ENCODE peak calls at places on chromosomes 7 and 10, in four cellular contexts. One of them, this sample, is unnamed.

GRCh38 chr10:49109669-49110335 is 5.5 kb downstream of the VSTM4 start:
- DNase-seq in B cell: no peak
- DNase-seq in non-pigmented ciliary epithelial cell: no peak
- DNase-seq in effector memory CD4-positive, alpha-beta T cell: no peak
- DNase-seq in this sample: no peak

GRCh38 chr10:70038926-70039325 is 13.7 kb upstream of the MACROH2A2 start:
- DNase-seq in B cell: no peak
- DNase-seq in effector memory CD4-positive, alpha-beta T cell: no peak
- DNase-seq in non-pigmented ciliary epithelial cell: no peak
- DNase-seq in this sample: no peak

GRCh38 chr7:29989257-29989995 is at the start of gene SCRN1:
- DNase-seq in effector memory CD4-positive, alpha-beta T cell: no peak
- DNase-seq in B cell: peak
- DNase-seq in non-pigmented ciliary epithelial cell: no peak
- DNase-seq in this sample: no peak

GRCh38 chr7:51472017-51472296 is 155.3 kb upstream of the COBL start:
- DNase-seq in effector memory CD4-positive, alpha-beta T cell: no peak
- DNase-seq in B cell: no peak
- DNase-seq in non-pigmented ciliary epithelial cell: no peak
- DNase-seq in this sample: no peak

GRCh38 chr10:85598646-85599045 is 767.9 kb downstream of the GRID1 start:
- DNase-seq in non-pigmented ciliary epithelial cell: no peak
- DNase-seq in B cell: no peak
- DNase-seq in effector memory CD4-positive, alpha-beta T cell: no peak
- DNase-seq in this sample: no peak

GRCh38 chr10:78165617-78166016 is 132.0 kb downstream of the RPS24 start:
- DNase-seq in non-pigmented ciliary epithelial cell: no peak
- DNase-seq in B cell: no peak
- DNase-seq in effector memory CD4-positive, alpha-beta T cell: no peak
- DNase-seq in this sample: peak

GRCh38 chr7:66429498-66430163 is 199.1 kb upstream of the KCTD7 start:
- DNase-seq in B cell: no peak
- DNase-seq in non-pigmented ciliary epithelial cell: no peak
- DNase-seq in effector memory CD4-positive, alpha-beta T cell: no peak
- DNase-seq in this sample: no peak

GRCh38 chr10:48750991-48751390 is 66.3 kb downstream of the WDFY4 start:
- DNase-seq in effector memory CD4-positive, alpha-beta T cell: no peak
- DNase-seq in non-pigmented ciliary epithelial cell: no peak
- DNase-seq in B cell: no peak
- DNase-seq in this sample: no peak

GRCh38 chr7:95718556-95719410 is 53.6 kb upstream of the DYNC1I1 start:
- DNase-seq in non-pigmented ciliary epithelial cell: peak
- DNase-seq in effector memory CD4-positive, alpha-beta T cell: no peak
- DNase-seq in B cell: no peak
- DNase-seq in this sample: peak

GRCh38 chr10:11263039-11263345 is 245.3 kb downstream of the CELF2 start:
- DNase-seq in B cell: no peak
- DNase-seq in effector memory CD4-positive, alpha-beta T cell: no peak
- DNase-seq in non-pigmented ciliary epithelial cell: no peak
- DNase-seq in this sample: no peak

GRCh38 chr7:139075031-139075652 is 34.4 kb downstream of the ZC3HAV1 start:
- DNase-seq in effector memory CD4-positive, alpha-beta T cell: peak
- DNase-seq in non-pigmented ciliary epithelial cell: peak
- DNase-seq in B cell: peak
- DNase-seq in this sample: peak

GRCh38 chr7:30923009-30923773 is 11.5 kb downstream of the AQP1 start:
- DNase-seq in non-pigmented ciliary epithelial cell: no peak
- DNase-seq in effector memory CD4-positive, alpha-beta T cell: no peak
- DNase-seq in B cell: peak
- DNase-seq in this sample: no peak

GRCh38 chr10:2772791-2773644 is 294.3 kb upstream of the PFKP start:
- DNase-seq in effector memory CD4-positive, alpha-beta T cell: no peak
- DNase-seq in B cell: no peak
- DNase-seq in non-pigmented ciliary epithelial cell: no peak
- DNase-seq in this sample: no peak

GRCh38 chr10:81018898-81019890 is 481.5 kb downstream of the SH2D4B start:
- DNase-seq in effector memory CD4-positive, alpha-beta T cell: no peak
- DNase-seq in B cell: no peak
- DNase-seq in non-pigmented ciliary epithelial cell: peak
- DNase-seq in this sample: no peak

GRCh38 chr10:48454302-48455054 is 148.0 kb downstream of the MAPK8 start:
- DNase-seq in B cell: no peak
- DNase-seq in effector memory CD4-positive, alpha-beta T cell: no peak
- DNase-seq in non-pigmented ciliary epithelial cell: no peak
- DNase-seq in this sample: no peak

GRCh38 chr7:100753750-100754149 is 20.4 kb downstream of the ZAN start:
- DNase-seq in effector memory CD4-positive, alpha-beta T cell: no peak
- DNase-seq in non-pigmented ciliary epithelial cell: no peak
- DNase-seq in B cell: no peak
- DNase-seq in this sample: no peak

GRCh38 chr7:130560972-130561371 is 69.1 kb downstream of the MEST start:
- DNase-seq in B cell: peak
- DNase-seq in effector memory CD4-positive, alpha-beta T cell: no peak
- DNase-seq in non-pigmented ciliary epithelial cell: no peak
- DNase-seq in this sample: no peak

GRCh38 chr7:39085590-39086049 is 107.9 kb downstream of the POU6F2 start:
- DNase-seq in effector memory CD4-positive, alpha-beta T cell: no peak
- DNase-seq in B cell: no peak
- DNase-seq in non-pigmented ciliary epithelial cell: no peak
- DNase-seq in this sample: no peak

GRCh38 chr7:137025469-137026175 is 157.2 kb downstream of the CHRM2 start:
- DNase-seq in effector memory CD4-positive, alpha-beta T cell: no peak
- DNase-seq in non-pigmented ciliary epithelial cell: peak
- DNase-seq in B cell: no peak
- DNase-seq in this sample: no peak

GRCh38 chr7:85184599-85185354 is 2.1 kb downstream of the SEMA3D start:
- DNase-seq in effector memory CD4-positive, alpha-beta T cell: no peak
- DNase-seq in B cell: peak
- DNase-seq in non-pigmented ciliary epithelial cell: no peak
- DNase-seq in this sample: no peak

GRCh38 chr7:76057103-76057812 is 9.4 kb downstream of the MDH2 start:
- DNase-seq in B cell: peak
- DNase-seq in non-pigmented ciliary epithelial cell: no peak
- DNase-seq in effector memory CD4-positive, alpha-beta T cell: no peak
- DNase-seq in this sample: no peak

GRCh38 chr7:2843711-2844152 is 376 bp downstream of the GNA12 start:
- DNase-seq in B cell: no peak
- DNase-seq in effector memory CD4-positive, alpha-beta T cell: peak
- DNase-seq in non-pigmented ciliary epithelial cell: no peak
- DNase-seq in this sample: no peak

GRCh38 chr10:91198781-91199180 is 21.7 kb upstream of the PCGF5 start:
- DNase-seq in effector memory CD4-positive, alpha-beta T cell: no peak
- DNase-seq in B cell: no peak
- DNase-seq in non-pigmented ciliary epithelial cell: no peak
- DNase-seq in this sample: no peak

GRCh38 chr7:71206183-71206582 is 74.2 kb downstream of the GALNT17 start:
- DNase-seq in effector memory CD4-positive, alpha-beta T cell: no peak
- DNase-seq in B cell: no peak
- DNase-seq in non-pigmented ciliary epithelial cell: no peak
- DNase-seq in this sample: no peak

GRCh38 chr10:13450078-13450477 is 78.7 kb downstream of the BEND7 start:
- DNase-seq in non-pigmented ciliary epithelial cell: no peak
- DNase-seq in B cell: no peak
- DNase-seq in effector memory CD4-positive, alpha-beta T cell: no peak
- DNase-seq in this sample: no peak

GRCh38 chr10:117938104-117938503 is 108.6 kb downstream of the RAB11FIP2 start:
- DNase-seq in non-pigmented ciliary epithelial cell: no peak
- DNase-seq in B cell: no peak
- DNase-seq in effector memory CD4-positive, alpha-beta T cell: no peak
- DNase-seq in this sample: no peak

GRCh38 chr7:151063212-151063561 is 3.8 kb downstream of the SLC4A2 start:
- DNase-seq in non-pigmented ciliary epithelial cell: no peak
- DNase-seq in B cell: no peak
- DNase-seq in effector memory CD4-positive, alpha-beta T cell: no peak
- DNase-seq in this sample: no peak

GRCh38 chr7:22093003-22093402 is 147.3 kb upstream of the CDCA7L start:
- DNase-seq in non-pigmented ciliary epithelial cell: no peak
- DNase-seq in B cell: no peak
- DNase-seq in effector memory CD4-positive, alpha-beta T cell: no peak
- DNase-seq in this sample: no peak

GRCh38 chr10:96112531-96112930 is 17.6 kb upstream of the ZNF518A start:
- DNase-seq in non-pigmented ciliary epithelial cell: no peak
- DNase-seq in effector memory CD4-positive, alpha-beta T cell: no peak
- DNase-seq in B cell: no peak
- DNase-seq in this sample: no peak

GRCh38 chr10:52855546-52856325 is 83.2 kb upstream of the MBL2 start:
- DNase-seq in B cell: no peak
- DNase-seq in effector memory CD4-positive, alpha-beta T cell: no peak
- DNase-seq in non-pigmented ciliary epithelial cell: no peak
- DNase-seq in this sample: no peak

GRCh38 chr7:76196786-76197185 is 4.9 kb upstream of the SRRM3 start:
- DNase-seq in effector memory CD4-positive, alpha-beta T cell: no peak
- DNase-seq in non-pigmented ciliary epithelial cell: no peak
- DNase-seq in B cell: no peak
- DNase-seq in this sample: no peak

GRCh38 chr10:83312570-83312969 is 826.7 kb upstream of the GHITM start:
- DNase-seq in effector memory CD4-positive, alpha-beta T cell: no peak
- DNase-seq in non-pigmented ciliary epithelial cell: no peak
- DNase-seq in B cell: no peak
- DNase-seq in this sample: no peak

GRCh38 chr10:22244001-22244400 is 26.2 kb upstream of the EBLN1 start:
- DNase-seq in B cell: no peak
- DNase-seq in effector memory CD4-positive, alpha-beta T cell: no peak
- DNase-seq in non-pigmented ciliary epithelial cell: no peak
- DNase-seq in this sample: no peak

GRCh38 chr10:523925-524324 is 165.5 kb downstream of the DIP2C start:
- DNase-seq in B cell: no peak
- DNase-seq in effector memory CD4-positive, alpha-beta T cell: no peak
- DNase-seq in non-pigmented ciliary epithelial cell: no peak
- DNase-seq in this sample: no peak

GRCh38 chr10:43125881-43126731 is 12.1 kb upstream of the CSGALNACT2 start:
- DNase-seq in non-pigmented ciliary epithelial cell: no peak
- DNase-seq in B cell: no peak
- DNase-seq in effector memory CD4-positive, alpha-beta T cell: no peak
- DNase-seq in this sample: no peak

GRCh38 chr7:152341039-152341913 is 94.5 kb downstream of the KMT2C start:
- DNase-seq in non-pigmented ciliary epithelial cell: peak
- DNase-seq in effector memory CD4-positive, alpha-beta T cell: no peak
- DNase-seq in B cell: no peak
- DNase-seq in this sample: peak

GRCh38 chr10:27542812-27543211 is 38.7 kb downstream of the RAB18 start:
- DNase-seq in non-pigmented ciliary epithelial cell: no peak
- DNase-seq in B cell: no peak
- DNase-seq in effector memory CD4-positive, alpha-beta T cell: no peak
- DNase-seq in this sample: no peak

GRCh38 chr7:92875719-92876118 is 39.3 kb upstream of the CDK6 start:
- DNase-seq in effector memory CD4-positive, alpha-beta T cell: no peak
- DNase-seq in B cell: no peak
- DNase-seq in non-pigmented ciliary epithelial cell: peak
- DNase-seq in this sample: no peak

GRCh38 chr7:45726883-45727282 is 146.0 kb downstream of the CCDC201 start:
- DNase-seq in B cell: peak
- DNase-seq in effector memory CD4-positive, alpha-beta T cell: no peak
- DNase-seq in non-pigmented ciliary epithelial cell: no peak
- DNase-seq in this sample: no peak